ENCODE peak calls at places on chromosome 7, in nine cellular contexts. One of them, this sample, is unnamed.

GRCh38 chr7:139242741-139243281 is 11.8 kb downstream of the UBN2 start:
- DNase-seq in fibroblast of mammary gland: peak; percentile 81
- DNase-seq in AG09319: no peak
- DNase-seq in sigmoid colon: no peak
- DNase-seq in endodermal cell: no peak
- DNase-seq in fibroblast of lung: peak; percentile 50
- DNase-seq in AG09309: no peak
- DNase-seq in progenitor cell of endocrine pancreas: no peak
- DNase-seq in IMR-90: peak; percentile 71
- DNase-seq in this sample: no peak

GRCh38 chr7:42389697-42390096 is 152.7 kb upstream of the GLI3 start:
- DNase-seq in fibroblast of mammary gland: no peak
- DNase-seq in AG09319: no peak
- DNase-seq in sigmoid colon: no peak
- DNase-seq in endodermal cell: no peak
- DNase-seq in fibroblast of lung: no peak
- DNase-seq in AG09309: no peak
- DNase-seq in progenitor cell of endocrine pancreas: no peak
- DNase-seq in IMR-90: no peak
- DNase-seq in this sample: no peak

GRCh38 chr7:157875230-157876179 is 538.7 kb downstream of the DNAJB6 start:
- DNase-seq in fibroblast of mammary gland: peak; percentile 8
- DNase-seq in AG09319: no peak
- DNase-seq in sigmoid colon: no peak
- DNase-seq in endodermal cell: peak; percentile 86
- DNase-seq in fibroblast of lung: no peak
- DNase-seq in AG09309: no peak
- DNase-seq in progenitor cell of endocrine pancreas: peak; percentile 42
- DNase-seq in IMR-90: no peak
- DNase-seq in this sample: peak; percentile 60

GRCh38 chr7:90345548-90346319 is 782 bp upstream of the GTPBP10 start:
- DNase-seq in fibroblast of mammary gland: peak; percentile 47
- DNase-seq in AG09319: no peak
- DNase-seq in sigmoid colon: no peak
- DNase-seq in endodermal cell: peak; percentile 64
- DNase-seq in fibroblast of lung: peak; percentile 55
- DNase-seq in AG09309: peak; percentile 7
- DNase-seq in progenitor cell of endocrine pancreas: no peak
- DNase-seq in IMR-90: peak; percentile 42
- DNase-seq in this sample: peak; percentile 9

GRCh38 chr7:156356551-156356950 is 284.0 kb upstream of the RNF32 start:
- DNase-seq in fibroblast of mammary gland: no peak
- DNase-seq in AG09319: no peak
- DNase-seq in sigmoid colon: no peak
- DNase-seq in endodermal cell: no peak
- DNase-seq in fibroblast of lung: no peak
- DNase-seq in AG09309: no peak
- DNase-seq in progenitor cell of endocrine pancreas: no peak
- DNase-seq in IMR-90: no peak
- DNase-seq in this sample: no peak

GRCh38 chr7:47535033-47535703 is 46.7 kb downstream of the TNS3 start:
- DNase-seq in fibroblast of mammary gland: peak; percentile 42
- DNase-seq in AG09319: no peak
- DNase-seq in sigmoid colon: no peak
- DNase-seq in endodermal cell: no peak
- DNase-seq in fibroblast of lung: peak; percentile 54
- DNase-seq in AG09309: no peak
- DNase-seq in progenitor cell of endocrine pancreas: no peak
- DNase-seq in IMR-90: peak; percentile 48
- DNase-seq in this sample: no peak

GRCh38 chr7:16114633-16115032 is 306.7 kb downstream of the CRPPA start:
- DNase-seq in fibroblast of mammary gland: peak; percentile 75
- DNase-seq in AG09319: no peak
- DNase-seq in sigmoid colon: no peak
- DNase-seq in endodermal cell: no peak
- DNase-seq in fibroblast of lung: peak; percentile 82
- DNase-seq in AG09309: peak; percentile 23
- DNase-seq in progenitor cell of endocrine pancreas: no peak
- DNase-seq in IMR-90: peak; percentile 59
- DNase-seq in this sample: no peak

GRCh38 chr7:32030904-32031692 is 39.1 kb downstream of the PDE1C start:
- DNase-seq in fibroblast of mammary gland: no peak
- DNase-seq in AG09319: no peak
- DNase-seq in sigmoid colon: no peak
- DNase-seq in endodermal cell: no peak
- DNase-seq in fibroblast of lung: no peak
- DNase-seq in AG09309: no peak
- DNase-seq in progenitor cell of endocrine pancreas: no peak
- DNase-seq in IMR-90: no peak
- DNase-seq in this sample: no peak

GRCh38 chr7:105794741-105795729 is 81.4 kb downstream of the ATXN7L1 start:
- DNase-seq in fibroblast of mammary gland: peak; percentile 80
- DNase-seq in AG09319: peak; percentile 75
- DNase-seq in sigmoid colon: peak; percentile 77
- DNase-seq in endodermal cell: no peak
- DNase-seq in fibroblast of lung: peak; percentile 87
- DNase-seq in AG09309: peak; percentile 38
- DNase-seq in progenitor cell of endocrine pancreas: no peak
- DNase-seq in IMR-90: peak; percentile 84
- DNase-seq in this sample: no peak

GRCh38 chr7:96397936-96398596 is 76.2 kb upstream of the SLC25A13 start:
- DNase-seq in fibroblast of mammary gland: peak; percentile 8
- DNase-seq in AG09319: no peak
- DNase-seq in sigmoid colon: no peak
- DNase-seq in endodermal cell: peak; percentile 55
- DNase-seq in fibroblast of lung: no peak
- DNase-seq in AG09309: no peak
- DNase-seq in progenitor cell of endocrine pancreas: no peak
- DNase-seq in IMR-90: peak; percentile 39
- DNase-seq in this sample: no peak

GRCh38 chr7:88344956-88345832 is 38.5 kb upstream of the STEAP4 start:
- DNase-seq in fibroblast of mammary gland: peak; percentile 42
- DNase-seq in AG09319: no peak
- DNase-seq in sigmoid colon: peak; percentile 65
- DNase-seq in endodermal cell: peak; percentile 86
- DNase-seq in fibroblast of lung: peak; percentile 5
- DNase-seq in AG09309: no peak
- DNase-seq in progenitor cell of endocrine pancreas: peak; percentile 30
- DNase-seq in IMR-90: no peak
- DNase-seq in this sample: peak; percentile 20

GRCh38 chr7:118845787-118846186 is 621.3 kb downstream of the ANKRD7 start:
- DNase-seq in fibroblast of mammary gland: no peak
- DNase-seq in AG09319: no peak
- DNase-seq in sigmoid colon: no peak
- DNase-seq in endodermal cell: no peak
- DNase-seq in fibroblast of lung: no peak
- DNase-seq in AG09309: no peak
- DNase-seq in progenitor cell of endocrine pancreas: no peak
- DNase-seq in IMR-90: no peak
- DNase-seq in this sample: no peak

GRCh38 chr7:728602-729001 is 1.5 kb upstream of the PRKAR1B start:
- DNase-seq in fibroblast of mammary gland: no peak
- DNase-seq in AG09319: no peak
- DNase-seq in sigmoid colon: peak; percentile 55
- DNase-seq in endodermal cell: no peak
- DNase-seq in fibroblast of lung: no peak
- DNase-seq in AG09309: no peak
- DNase-seq in progenitor cell of endocrine pancreas: no peak
- DNase-seq in IMR-90: no peak
- DNase-seq in this sample: no peak

GRCh38 chr7:124420367-124420766 is 345.2 kb downstream of the GPR37 start:
- DNase-seq in fibroblast of mammary gland: no peak
- DNase-seq in AG09319: no peak
- DNase-seq in sigmoid colon: no peak
- DNase-seq in endodermal cell: no peak
- DNase-seq in fibroblast of lung: no peak
- DNase-seq in AG09309: no peak
- DNase-seq in progenitor cell of endocrine pancreas: no peak
- DNase-seq in IMR-90: no peak
- DNase-seq in this sample: no peak

GRCh38 chr7:21939858-21940322 is 5.8 kb downstream of the CDCA7L start:
- DNase-seq in fibroblast of mammary gland: no peak
- DNase-seq in AG09319: no peak
- DNase-seq in sigmoid colon: no peak
- DNase-seq in endodermal cell: no peak
- DNase-seq in fibroblast of lung: no peak
- DNase-seq in AG09309: no peak
- DNase-seq in progenitor cell of endocrine pancreas: no peak
- DNase-seq in IMR-90: no peak
- DNase-seq in this sample: no peak

GRCh38 chr7:105656922-105657521 is 75.7 kb upstream of the EFCAB10 start:
- DNase-seq in fibroblast of mammary gland: peak; percentile 43
- DNase-seq in AG09319: no peak
- DNase-seq in sigmoid colon: peak; percentile 63
- DNase-seq in endodermal cell: peak; percentile 97
- DNase-seq in fibroblast of lung: peak; percentile 33
- DNase-seq in AG09309: no peak
- DNase-seq in progenitor cell of endocrine pancreas: no peak
- DNase-seq in IMR-90: no peak
- DNase-seq in this sample: peak; percentile 81

GRCh38 chr7:44629825-44630580 is 23.6 kb downstream of the OGDH start:
- DNase-seq in fibroblast of mammary gland: no peak
- DNase-seq in AG09319: no peak
- DNase-seq in sigmoid colon: no peak
- DNase-seq in endodermal cell: no peak
- DNase-seq in fibroblast of lung: no peak
- DNase-seq in AG09309: no peak
- DNase-seq in progenitor cell of endocrine pancreas: no peak
- DNase-seq in IMR-90: no peak
- DNase-seq in this sample: no peak

DNA sequence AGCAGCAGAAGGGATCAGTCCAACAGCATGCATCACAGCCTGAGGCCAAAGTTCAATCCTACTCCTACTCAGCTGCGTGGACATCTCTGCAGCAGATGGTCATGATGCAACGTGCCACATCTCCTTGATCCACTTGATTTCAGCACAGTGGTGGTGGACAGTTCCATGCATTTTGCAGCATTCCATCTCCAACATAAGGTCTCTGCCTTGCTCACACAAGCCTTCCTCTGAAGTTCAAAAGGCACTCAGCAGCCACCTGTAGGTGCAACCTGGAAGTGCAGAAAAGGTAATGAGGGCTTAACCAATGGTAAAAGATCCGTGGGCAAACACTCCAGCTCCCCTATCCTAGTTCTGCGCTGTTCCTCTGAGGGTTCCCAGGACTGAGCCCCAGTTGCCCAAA is 57.5 kb upstream of the CHCHD3 start:
- DNase-seq in fibroblast of mammary gland: peak; percentile 63
- DNase-seq in AG09319: no peak
- DNase-seq in sigmoid colon: no peak
- DNase-seq in endodermal cell: peak; percentile 94
- DNase-seq in fibroblast of lung: peak; percentile 51
- DNase-seq in AG09309: no peak
- DNase-seq in progenitor cell of endocrine pancreas: peak; percentile 38
- DNase-seq in IMR-90: peak; percentile 49
- DNase-seq in this sample: peak; percentile 6
- TF ChIP-seq CTCF in fibroblast of mammary gland: peak; percentile 23
- TF ChIP-seq CTCF in AG09319: no peak
- TF ChIP-seq CTCF in sigmoid colon: no peak
- TF ChIP-seq CTCF in endodermal cell: peak; percentile 82
- TF ChIP-seq CTCF in fibroblast of lung: peak; percentile 24
- TF ChIP-seq CTCF in AG09309: no peak
- TF ChIP-seq CTCF in progenitor cell of endocrine pancreas: peak; percentile 60
- TF ChIP-seq CTCF in IMR-90: peak; percentile 19
- TF ChIP-seq CTCF in this sample: no peak

DNA sequence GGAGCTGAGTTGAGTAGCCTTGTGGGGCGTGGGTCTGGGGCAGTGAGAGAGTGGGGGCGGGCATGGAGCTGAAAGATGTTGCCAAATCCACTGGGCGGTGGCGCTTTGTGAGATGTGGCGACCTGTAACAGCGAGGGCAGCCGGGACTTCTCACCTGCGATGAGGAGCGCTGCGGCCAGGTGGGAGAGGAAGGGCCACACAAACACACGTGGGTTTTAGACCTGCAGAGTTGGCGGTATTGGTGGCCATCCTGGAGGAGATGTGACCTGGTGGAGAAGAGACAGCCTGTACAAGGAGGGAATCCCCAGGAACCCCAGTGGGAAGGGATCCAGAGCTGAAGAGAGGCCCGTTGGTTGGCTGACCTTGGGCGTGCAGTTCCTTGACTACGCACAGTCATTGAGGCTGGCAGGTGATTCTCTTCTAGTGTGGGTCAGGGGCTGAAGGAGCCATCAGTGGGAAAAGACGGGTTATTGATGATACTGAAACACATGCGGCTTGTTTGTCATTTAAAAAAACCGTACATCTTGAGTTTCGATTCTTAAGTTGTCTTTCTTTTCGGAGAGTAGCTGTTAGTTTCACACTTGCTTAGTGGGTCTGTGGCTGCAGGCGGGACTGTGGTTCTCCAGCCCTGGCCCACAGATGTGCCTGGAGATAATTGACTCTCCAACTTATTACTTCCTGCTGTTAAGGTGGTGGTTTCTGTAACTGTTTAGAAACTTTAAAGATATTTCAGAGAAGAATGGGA is 2.4 kb downstream of the CHST12 start:
- DNase-seq in fibroblast of mammary gland: no peak
- DNase-seq in AG09319: no peak
- DNase-seq in sigmoid colon: no peak
- DNase-seq in endodermal cell: no peak
- DNase-seq in fibroblast of lung: no peak
- DNase-seq in AG09309: no peak
- DNase-seq in progenitor cell of endocrine pancreas: no peak
- DNase-seq in IMR-90: no peak
- DNase-seq in this sample: peak; percentile 91
- TF ChIP-seq CTCF in fibroblast of mammary gland: no peak
- TF ChIP-seq CTCF in AG09319: no peak
- TF ChIP-seq CTCF in sigmoid colon: no peak
- TF ChIP-seq CTCF in endodermal cell: no peak
- TF ChIP-seq CTCF in fibroblast of lung: no peak
- TF ChIP-seq CTCF in AG09309: no peak
- TF ChIP-seq CTCF in progenitor cell of endocrine pancreas: no peak
- TF ChIP-seq CTCF in IMR-90: no peak
- TF ChIP-seq CTCF in this sample: no peak

DNA sequence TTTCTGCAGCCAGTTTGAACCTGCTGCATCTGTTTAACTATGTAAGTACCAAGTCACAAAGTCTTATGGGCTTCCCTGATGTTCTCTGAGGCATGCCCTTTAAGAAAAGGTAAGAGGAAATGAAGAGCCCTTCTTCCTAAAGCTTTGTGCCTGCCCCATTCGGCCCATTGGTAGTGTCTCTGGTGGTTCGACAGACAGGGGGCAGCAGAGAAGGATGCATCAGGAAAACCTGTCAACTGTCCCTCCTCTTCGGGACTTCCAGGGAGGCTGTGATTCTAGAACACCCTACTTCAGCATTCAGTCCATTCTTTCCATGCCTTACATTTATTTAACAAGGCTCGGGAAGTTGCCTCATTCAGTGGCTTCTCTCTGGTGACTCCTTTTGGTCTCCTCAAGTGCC is 1.9 kb upstream of the SFRP4 start:
- DNase-seq in fibroblast of mammary gland: no peak
- DNase-seq in AG09319: no peak
- DNase-seq in sigmoid colon: no peak
- DNase-seq in endodermal cell: peak; percentile 63
- DNase-seq in fibroblast of lung: no peak
- DNase-seq in AG09309: no peak
- DNase-seq in progenitor cell of endocrine pancreas: no peak
- DNase-seq in IMR-90: no peak
- DNase-seq in this sample: no peak
- TF ChIP-seq CTCF in fibroblast of mammary gland: peak; percentile 14
- TF ChIP-seq CTCF in AG09319: no peak
- TF ChIP-seq CTCF in sigmoid colon: no peak
- TF ChIP-seq CTCF in endodermal cell: peak; percentile 67
- TF ChIP-seq CTCF in fibroblast of lung: no peak
- TF ChIP-seq CTCF in AG09309: peak; percentile 10
- TF ChIP-seq CTCF in progenitor cell of endocrine pancreas: no peak
- TF ChIP-seq CTCF in IMR-90: no peak
- TF ChIP-seq CTCF in this sample: peak; percentile 20

GRCh38 chr7:144670251-144670650 is 165.6 kb downstream of the TPK1 start:
- DNase-seq in fibroblast of mammary gland: peak; percentile 76
- DNase-seq in AG09319: no peak
- DNase-seq in sigmoid colon: no peak
- DNase-seq in endodermal cell: no peak
- DNase-seq in fibroblast of lung: peak; percentile 53
- DNase-seq in AG09309: no peak
- DNase-seq in progenitor cell of endocrine pancreas: no peak
- DNase-seq in IMR-90: no peak
- DNase-seq in this sample: no peak
- TF ChIP-seq CTCF in fibroblast of mammary gland: peak; percentile 26
- TF ChIP-seq CTCF in AG09319: peak; percentile 1
- TF ChIP-seq CTCF in sigmoid colon: no peak
- TF ChIP-seq CTCF in endodermal cell: no peak
- TF ChIP-seq CTCF in fibroblast of lung: peak; percentile 34
- TF ChIP-seq CTCF in AG09309: no peak
- TF ChIP-seq CTCF in progenitor cell of endocrine pancreas: no peak
- TF ChIP-seq CTCF in IMR-90: no peak
- TF ChIP-seq CTCF in this sample: peak; percentile 32

This sample was measured in activated CD8-positive, alpha-beta T cell treated with anti-CD3 and anti-CD28 coated beads for 36 hours.